ENCODE peak calls at places on chromosomes 16 and 17, in six cellular contexts. I is left colon, Y is IMR-90, A is NCI-H69, M is substantia nigra, W is pancreas. O is an unnamed sample.
A peak's percentile ranks its signal among the peaks of the same experiment; 100 is the strongest.

GRCh38 chr17:4310349-4311060 is 46.7 kb upstream of the ANKFY1 start:
- DNase-seq in M (no peak), A (no peak), W (no peak), I (no peak), Y (peak; percentile 54), O (no peak)

GRCh38 chr17:38925263-38925995 is at the start of gene LASP1NB:
- DNase-seq in A (no peak), M (peak; percentile 67), I (no peak), Y (peak; percentile 70), W (no peak), O (no peak)

GRCh38 chr16:3098459-3099394 is at the start of gene ZSCAN10:
- DNase-seq in I (no peak), Y (no peak), A (no peak), W (peak; percentile 64), M (no peak), O (no peak)

GRCh38 chr17:61862105-61862574 is 1.2 kb downstream of the BRIP1 start:
- DNase-seq in I (no peak), M (no peak), A (peak; percentile 35), Y (peak; percentile 42), W (no peak), O (no peak)

GRCh38 chr17:7655541-7655840 is 4.8 kb downstream of the ATP1B2 start:
- DNase-seq in W (no peak), A (no peak), M (no peak), I (no peak), Y (no peak), O (no peak)

GRCh38 chr17:28957992-28958355 is 6.7 kb upstream of the PHF12 start:
- DNase-seq in I (no peak), A (no peak), Y (no peak), M (no peak), W (no peak), O (no peak)

GRCh38 chr16:89094252-89094901 is 725 bp downstream of the ACSF3 start:
- DNase-seq in M (no peak), Y (no peak), I (no peak), A (peak; percentile 32), W (peak; percentile 48), O (no peak)

GRCh38 chr16:1723450-1724147 is 17.6 kb downstream of the MAPK8IP3 start:
- DNase-seq in A (peak; percentile 51), W (no peak), I (peak; percentile 57), M (no peak), Y (peak; percentile 32), O (no peak)

GRCh38 chr17:7029659-7030058 is 6.2 kb upstream of the SLC16A13 start:
- DNase-seq in M (no peak), Y (no peak), A (no peak), W (no peak), I (no peak), O (no peak)

GRCh38 chr17:15112881-15113617 is 152.1 kb downstream of the PMP22 start:
- DNase-seq in M (no peak), A (peak; percentile 81), W (no peak), I (no peak), Y (peak; percentile 28), O (no peak)